ENCODE peak calls at places on chromosomes 16 and 17, in four cellular contexts. B is GM12878, G is HepG2, Y is K562. U is an unnamed sample.

GRCh38 chr17:12053552-12053951 is 32.9 kb downstream of the MAP2K4 start:
- DNase-seq in B (no peak), G (no peak), Y (peak; percentile 13), U (no peak)

GRCh38 chr16:75389096-75389692 is 44.1 kb downstream of the CFDP1 start:
- DNase-seq in G (no peak), B (no peak), Y (no peak), U (no peak)

GRCh38 chr17:6843241-6843890 is 11.8 kb upstream of the TEKT1 start:
- DNase-seq in Y (peak; percentile 12), B (no peak), G (peak; percentile 54), U (peak; percentile 21)

GRCh38 chr16:11784048-11784780 is 12.8 kb downstream of the ZC3H7A start:
- DNase-seq in G (no peak), B (no peak), Y (no peak), U (no peak)

GRCh38 chr16:81945665-81946064 is 65.6 kb downstream of the SDR42E1 start:
- DNase-seq in Y (no peak), G (no peak), B (no peak), U (no peak)

GRCh38 chr17:70128727-70129238 is 40.5 kb upstream of the KCNJ2 start:
- DNase-seq in Y (peak; percentile 70), B (no peak), G (no peak), U (no peak)

GRCh38 chr16:55000595-55000994 is 69.9 kb downstream of the IRX5 start:
- DNase-seq in B (no peak), Y (peak; percentile 30), G (no peak), U (no peak)

GRCh38 chr16:88121886-88122580 is 170.8 kb downstream of the BANP start:
- DNase-seq in Y (no peak), B (no peak), G (no peak), U (no peak)

GRCh38 chr16:27237229-27238015 is 31.1 kb downstream of the NSMCE1 start:
- DNase-seq in B (peak; percentile 82), G (no peak), Y (no peak), U (no peak)

GRCh38 chr17:69058165-69058564 is 2.6 kb downstream of the ABCA9 start:
- DNase-seq in Y (peak; percentile 33), G (peak; percentile 41), B (no peak), U (no peak)

GRCh38 chr17:4161179-4161559 is 18.2 kb downstream of the CYB5D2 start:
- DNase-seq in B (no peak), Y (peak; percentile 21), G (peak; percentile 10), U (peak; percentile 47)

GRCh38 chr17:79463421-79464309 is 147.2 kb downstream of the RBFOX3 start:
- DNase-seq in Y (no peak), B (no peak), G (no peak), U (no peak)

GRCh38 chr17:16886655-16887322 is 85.1 kb downstream of the TNFRSF13B start:
- DNase-seq in G (no peak), Y (no peak), B (no peak), U (no peak)

GRCh38 chr17:82623707-82624106 is 24.5 kb downstream of the WDR45B start:
- DNase-seq in B (no peak), G (no peak), Y (no peak), U (no peak)

GRCh38 chr17:66953661-66954060 is 10.8 kb upstream of the CACNG4 start:
- DNase-seq in Y (no peak), B (no peak), G (no peak), U (no peak)

GRCh38 chr16:22093952-22094351 is 1.6 kb downstream of the VWA3A start:
- DNase-seq in G (no peak), B (no peak), Y (no peak), U (no peak)

GRCh38 chr16:27701381-27701780 is 151.4 kb downstream of the KATNIP start:
- DNase-seq in B (no peak), Y (no peak), G (no peak), U (no peak)

DNA sequence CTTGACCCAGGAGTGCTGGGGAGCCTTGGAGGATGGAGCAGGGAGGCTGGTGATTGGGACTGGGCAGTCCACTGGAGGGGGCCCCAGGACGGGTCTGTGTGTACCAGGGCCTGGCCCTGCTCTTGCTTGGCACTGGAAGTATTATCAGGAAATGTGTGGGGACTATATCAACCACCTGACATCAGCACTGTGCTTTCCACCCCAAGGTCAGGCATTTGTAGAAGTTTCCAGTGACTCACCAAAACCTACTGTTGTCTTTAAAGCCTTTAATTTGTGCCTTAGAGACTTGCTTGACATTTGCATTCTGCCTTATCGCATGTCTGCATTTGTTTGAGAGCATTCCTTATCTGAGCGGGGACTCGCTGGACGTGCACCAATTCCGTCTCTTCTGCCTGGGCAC is 323.1 kb downstream of the FOXL1 start:
- DNase-seq in Y (peak; percentile 22), B (no peak), G (no peak), U (no peak)
- TF ChIP-seq FOXK2 in Y (no peak), B (no peak), G (no peak), U (no peak)

DNA sequence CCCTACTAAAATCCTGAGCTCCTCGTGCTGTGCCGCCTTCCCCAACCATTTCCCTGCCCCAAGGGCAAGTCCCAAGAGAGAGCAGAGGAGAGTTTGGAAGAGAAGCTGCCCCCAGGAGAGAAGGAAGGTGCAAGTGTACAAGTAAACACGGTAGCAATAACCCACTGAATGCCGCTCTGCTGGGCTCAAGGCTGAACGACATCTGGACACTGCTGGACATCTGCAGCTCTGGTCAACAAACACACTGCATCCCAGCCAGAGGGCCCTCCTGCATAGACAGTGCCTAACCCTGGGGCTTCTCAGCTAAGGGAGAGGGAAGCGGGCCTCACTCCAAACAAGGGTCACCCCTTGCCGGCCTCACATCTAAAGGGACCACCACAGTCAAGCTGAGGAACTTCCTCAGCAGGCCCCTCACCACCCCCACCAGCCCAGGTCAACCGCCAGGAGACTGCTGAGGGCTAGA is 12.7 kb downstream of the JUP start:
- DNase-seq in B (no peak), G (no peak), Y (no peak), U (no peak)
- TF ChIP-seq FOXM1 in B (no peak), G (no peak), Y (no peak), U (no peak)

GRCh38 chr17:58668598-58668935 is 23.3 kb downstream of the TEX14 start:
- DNase-seq in G (no peak), B (no peak), Y (no peak), U (no peak)

GRCh38 chr17:58667934-58668597 is 23.8 kb downstream of the TEX14 start:
- DNase-seq in B (no peak), G (no peak), Y (no peak), U (no peak)

GRCh38 chr17:58669853-58670252 is 22.0 kb downstream of the TEX14 start:
- DNase-seq in B (no peak), G (no peak), Y (no peak), U (no peak)

GRCh38 chr17:58665946-58666857 is 25.6 kb downstream of the TEX14 start:
- DNase-seq in Y (no peak), B (no peak), G (no peak), U (no peak)

DNA sequence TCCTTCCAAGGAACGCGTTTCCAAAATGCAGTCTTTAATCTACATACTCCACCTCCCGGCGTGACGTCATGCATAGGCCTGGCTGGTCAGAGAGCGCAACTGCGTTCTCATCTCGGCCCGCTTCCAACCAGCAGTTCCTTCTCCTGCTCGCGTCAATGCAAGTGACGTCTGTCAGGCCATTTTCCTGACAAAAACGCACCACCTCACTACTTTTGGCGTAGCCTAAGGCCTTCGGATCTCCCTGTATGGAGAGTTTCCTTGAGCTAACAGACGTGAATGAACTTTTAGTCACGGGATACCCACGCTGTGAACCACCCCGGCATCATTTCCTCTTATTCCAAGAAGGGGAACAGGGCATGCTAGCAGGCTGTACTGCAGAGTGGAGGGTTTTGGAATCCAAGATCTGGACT is 25.0 kb downstream of the TEX14 start:
- DNase-seq in G (no peak), B (no peak), Y (peak; percentile 77), U (no peak)
- TF ChIP-seq SP1 in G (no peak), B (no peak), Y (no peak), U (no peak)

GRCh38 chr17:31838641-31839225 is 20.3 kb downstream of the COPRS start:
- DNase-seq in G (no peak), Y (no peak), B (no peak), U (no peak)
- TF ChIP-seq FOXK2 in G (no peak), Y (no peak), B (no peak), U (no peak)

GRCh38 chr16:84054271-84054670 is 11.7 kb upstream of the SLC38A8 start:
- DNase-seq in Y (no peak), G (no peak), B (no peak), U (no peak)

GRCh38 chr16:84053237-84053636 is 10.6 kb upstream of the SLC38A8 start:
- DNase-seq in B (no peak), Y (no peak), G (no peak), U (no peak)

GRCh38 chr16:84055801-84056634 is 13.4 kb upstream of the SLC38A8 start:
- DNase-seq in B (no peak), G (no peak), Y (peak; percentile 70), U (no peak)

GRCh38 chr16:84055366-84055765 is 12.8 kb upstream of the SLC38A8 start:
- DNase-seq in Y (no peak), B (no peak), G (no peak), U (no peak)

DNA sequence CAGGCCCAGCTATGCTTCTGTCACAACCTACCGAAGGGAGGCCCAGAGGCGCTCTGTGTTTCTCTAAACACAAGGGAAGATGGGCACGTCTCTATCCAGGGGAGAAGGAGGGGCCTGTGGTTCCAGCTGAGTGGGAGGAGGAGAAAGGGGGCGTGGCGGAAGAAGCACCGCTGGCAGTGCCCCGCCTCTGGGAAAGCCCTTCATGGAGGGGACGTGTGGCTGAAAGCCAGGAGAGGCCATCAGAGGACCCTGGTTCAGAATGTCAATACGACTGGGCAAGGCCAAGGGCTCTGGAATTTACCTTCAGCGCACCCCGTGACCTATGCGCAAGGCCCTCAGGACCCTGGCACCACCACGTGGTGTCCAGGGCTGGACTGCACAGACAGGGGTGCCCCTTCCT is 12.3 kb upstream of the SLC38A8 start:
- DNase-seq in B (no peak), Y (no peak), G (no peak), U (no peak)
- TF ChIP-seq FOXM1 in B (no peak), Y (no peak), G (no peak), U (no peak)